ENCODE peak calls at places on chromosomes 5 and 9, in seven cellular contexts. One of them, this sample, is unnamed.

GRCh38 chr5:64869419-64869818 is 100.7 kb downstream of the CWC27 start:
- DNase-seq in astrocyte: peak
- DNase-seq in RWPE1: peak
- DNase-seq in CD4-positive, alpha-beta memory T cell: no peak
- DNase-seq in CD8-positive, alpha-beta T cell: no peak
- DNase-seq in body of pancreas: no peak
- DNase-seq in breast epithelium: no peak
- DNase-seq in this sample: no peak

GRCh38 chr5:78518365-78519197 is 130.0 kb downstream of the LHFPL2 start:
- DNase-seq in CD4-positive, alpha-beta memory T cell: no peak
- DNase-seq in body of pancreas: peak
- DNase-seq in astrocyte: peak
- DNase-seq in RWPE1: peak
- DNase-seq in breast epithelium: peak
- DNase-seq in CD8-positive, alpha-beta T cell: no peak
- DNase-seq in this sample: peak

GRCh38 chr5:132238901-132239500 is 11.3 kb upstream of the P4HA2 start:
- DNase-seq in RWPE1: no peak
- DNase-seq in body of pancreas: no peak
- DNase-seq in astrocyte: no peak
- DNase-seq in breast epithelium: peak
- DNase-seq in CD8-positive, alpha-beta T cell: no peak
- DNase-seq in CD4-positive, alpha-beta memory T cell: no peak
- DNase-seq in this sample: no peak

GRCh38 chr9:74645007-74645639 is 148.0 kb downstream of the RORB start:
- DNase-seq in CD4-positive, alpha-beta memory T cell: no peak
- DNase-seq in CD8-positive, alpha-beta T cell: no peak
- DNase-seq in RWPE1: peak
- DNase-seq in body of pancreas: no peak
- DNase-seq in astrocyte: no peak
- DNase-seq in breast epithelium: no peak
- DNase-seq in this sample: no peak

GRCh38 chr5:54930736-54931135 is 54.7 kb downstream of the ESM1 start:
- DNase-seq in CD4-positive, alpha-beta memory T cell: no peak
- DNase-seq in astrocyte: no peak
- DNase-seq in breast epithelium: no peak
- DNase-seq in RWPE1: no peak
- DNase-seq in body of pancreas: no peak
- DNase-seq in CD8-positive, alpha-beta T cell: no peak
- DNase-seq in this sample: no peak

GRCh38 chr5:107247427-107247826 is 423.3 kb downstream of the EFNA5 start:
- DNase-seq in body of pancreas: no peak
- DNase-seq in CD4-positive, alpha-beta memory T cell: no peak
- DNase-seq in astrocyte: no peak
- DNase-seq in breast epithelium: no peak
- DNase-seq in RWPE1: no peak
- DNase-seq in CD8-positive, alpha-beta T cell: no peak
- DNase-seq in this sample: no peak

GRCh38 chr5:126884269-126884819 is 107.4 kb downstream of the LMNB1 start:
- DNase-seq in CD4-positive, alpha-beta memory T cell: no peak
- DNase-seq in CD8-positive, alpha-beta T cell: no peak
- DNase-seq in astrocyte: peak
- DNase-seq in body of pancreas: no peak
- DNase-seq in breast epithelium: no peak
- DNase-seq in RWPE1: peak
- DNase-seq in this sample: no peak

GRCh38 chr5:123579410-123579809 is 67.4 kb downstream of the CSNK1G3 start:
- DNase-seq in CD4-positive, alpha-beta memory T cell: no peak
- DNase-seq in RWPE1: no peak
- DNase-seq in CD8-positive, alpha-beta T cell: no peak
- DNase-seq in astrocyte: no peak
- DNase-seq in body of pancreas: no peak
- DNase-seq in breast epithelium: no peak
- DNase-seq in this sample: no peak

GRCh38 chr5:141838326-141839014 is 39.7 kb downstream of the PCDH1 start:
- DNase-seq in CD8-positive, alpha-beta T cell: no peak
- DNase-seq in astrocyte: no peak
- DNase-seq in RWPE1: no peak
- DNase-seq in breast epithelium: no peak
- DNase-seq in body of pancreas: no peak
- DNase-seq in CD4-positive, alpha-beta memory T cell: no peak
- DNase-seq in this sample: no peak

GRCh38 chr9:91084896-91085295 is 276.8 kb downstream of the AUH start:
- DNase-seq in CD8-positive, alpha-beta T cell: no peak
- DNase-seq in body of pancreas: no peak
- DNase-seq in RWPE1: no peak
- DNase-seq in astrocyte: no peak
- DNase-seq in breast epithelium: no peak
- DNase-seq in CD4-positive, alpha-beta memory T cell: no peak
- DNase-seq in this sample: no peak

GRCh38 chr5:179606071-179606909 is 17.2 kb downstream of the HNRNPH1 start:
- DNase-seq in CD8-positive, alpha-beta T cell: no peak
- DNase-seq in RWPE1: no peak
- DNase-seq in CD4-positive, alpha-beta memory T cell: no peak
- DNase-seq in breast epithelium: no peak
- DNase-seq in body of pancreas: no peak
- DNase-seq in astrocyte: no peak
- DNase-seq in this sample: no peak

GRCh38 chr5:109921735-109922395 is 232.1 kb downstream of the MAN2A1 start:
- DNase-seq in CD8-positive, alpha-beta T cell: peak
- DNase-seq in body of pancreas: peak
- DNase-seq in astrocyte: peak
- DNase-seq in CD4-positive, alpha-beta memory T cell: peak
- DNase-seq in breast epithelium: no peak
- DNase-seq in RWPE1: no peak
- DNase-seq in this sample: peak

GRCh38 chr9:1047605-1048235 is 2.4 kb upstream of the DMRT2 start:
- DNase-seq in CD8-positive, alpha-beta T cell: no peak
- DNase-seq in body of pancreas: peak
- DNase-seq in RWPE1: no peak
- DNase-seq in breast epithelium: no peak
- DNase-seq in astrocyte: no peak
- DNase-seq in CD4-positive, alpha-beta memory T cell: peak
- DNase-seq in this sample: no peak

GRCh38 chr9:35748239-35748857 is 680 bp downstream of the GBA2 start:
- DNase-seq in CD4-positive, alpha-beta memory T cell: peak
- DNase-seq in body of pancreas: no peak
- DNase-seq in CD8-positive, alpha-beta T cell: no peak
- DNase-seq in breast epithelium: no peak
- DNase-seq in astrocyte: no peak
- DNase-seq in RWPE1: no peak
- DNase-seq in this sample: no peak

GRCh38 chr5:176133289-176133870 is 104.8 kb upstream of the SIMC1 start:
- DNase-seq in RWPE1: no peak
- DNase-seq in breast epithelium: no peak
- DNase-seq in CD8-positive, alpha-beta T cell: no peak
- DNase-seq in CD4-positive, alpha-beta memory T cell: peak
- DNase-seq in astrocyte: no peak
- DNase-seq in body of pancreas: no peak
- DNase-seq in this sample: peak

GRCh38 chr5:96297290-96297689 is 135.8 kb downstream of the PCSK1 start:
- DNase-seq in astrocyte: peak
- DNase-seq in breast epithelium: no peak
- DNase-seq in RWPE1: no peak
- DNase-seq in body of pancreas: no peak
- DNase-seq in CD4-positive, alpha-beta memory T cell: no peak
- DNase-seq in CD8-positive, alpha-beta T cell: no peak
- DNase-seq in this sample: no peak

GRCh38 chr9:126974604-126975003 is 60.0 kb downstream of the RALGPS1 start:
- DNase-seq in RWPE1: no peak
- DNase-seq in CD4-positive, alpha-beta memory T cell: no peak
- DNase-seq in body of pancreas: no peak
- DNase-seq in breast epithelium: no peak
- DNase-seq in CD8-positive, alpha-beta T cell: no peak
- DNase-seq in astrocyte: no peak
- DNase-seq in this sample: no peak

GRCh38 chr5:81232449-81233079 is 558 bp upstream of the CKMT2 start:
- DNase-seq in CD4-positive, alpha-beta memory T cell: no peak
- DNase-seq in CD8-positive, alpha-beta T cell: no peak
- DNase-seq in breast epithelium: no peak
- DNase-seq in astrocyte: no peak
- DNase-seq in RWPE1: no peak
- DNase-seq in body of pancreas: peak
- DNase-seq in this sample: peak

GRCh38 chr9:27467486-27467885 is 56.6 kb upstream of the IFNK start:
- DNase-seq in CD8-positive, alpha-beta T cell: no peak
- DNase-seq in body of pancreas: no peak
- DNase-seq in astrocyte: no peak
- DNase-seq in RWPE1: no peak
- DNase-seq in breast epithelium: no peak
- DNase-seq in CD4-positive, alpha-beta memory T cell: no peak
- DNase-seq in this sample: no peak

GRCh38 chr5:149549461-149550266 is 1.6 kb downstream of the CSNK1A1 start:
- DNase-seq in RWPE1: peak
- DNase-seq in CD4-positive, alpha-beta memory T cell: peak
- DNase-seq in astrocyte: peak
- DNase-seq in body of pancreas: peak
- DNase-seq in CD8-positive, alpha-beta T cell: no peak
- DNase-seq in breast epithelium: no peak
- DNase-seq in this sample: peak

GRCh38 chr9:91773166-91773565 is 176.9 kb downstream of the ROR2 start:
- DNase-seq in astrocyte: no peak
- DNase-seq in CD4-positive, alpha-beta memory T cell: no peak
- DNase-seq in body of pancreas: no peak
- DNase-seq in breast epithelium: no peak
- DNase-seq in CD8-positive, alpha-beta T cell: no peak
- DNase-seq in RWPE1: no peak
- DNase-seq in this sample: no peak

DNA sequence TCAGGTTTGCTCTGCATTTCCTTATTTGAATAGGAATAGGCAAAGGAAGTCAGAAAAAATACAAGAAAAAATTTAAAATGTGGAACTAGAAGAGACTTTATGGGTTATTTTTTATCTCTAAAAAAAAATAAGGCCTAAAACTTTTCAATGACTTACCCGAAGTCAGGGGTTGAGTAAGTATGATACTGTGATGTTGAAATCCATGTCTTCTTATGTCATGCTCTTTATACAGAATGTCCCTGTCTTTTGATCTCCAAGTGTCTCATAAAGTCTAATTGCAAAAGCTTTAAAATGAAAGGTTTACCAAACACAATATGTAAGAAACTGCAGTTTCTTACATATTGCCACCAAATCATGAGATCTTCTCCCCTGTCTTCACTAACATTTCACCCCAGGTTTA is 148.2 kb upstream of the PIK3R1 start:
- DNase-seq in body of pancreas: no peak
- DNase-seq in CD8-positive, alpha-beta T cell: no peak
- DNase-seq in astrocyte: no peak
- DNase-seq in CD4-positive, alpha-beta memory T cell: no peak
- DNase-seq in breast epithelium: no peak
- DNase-seq in RWPE1: no peak
- DNase-seq in this sample: no peak
- H3K27ac ChIP-seq in body of pancreas: no peak
- H3K27ac ChIP-seq in CD8-positive, alpha-beta T cell: no peak
- H3K27ac ChIP-seq in astrocyte: no peak
- H3K27ac ChIP-seq in CD4-positive, alpha-beta memory T cell: no peak
- H3K27ac ChIP-seq in breast epithelium: peak
- H3K27ac ChIP-seq in RWPE1: no peak
- H3K27ac ChIP-seq in this sample: peak

DNA sequence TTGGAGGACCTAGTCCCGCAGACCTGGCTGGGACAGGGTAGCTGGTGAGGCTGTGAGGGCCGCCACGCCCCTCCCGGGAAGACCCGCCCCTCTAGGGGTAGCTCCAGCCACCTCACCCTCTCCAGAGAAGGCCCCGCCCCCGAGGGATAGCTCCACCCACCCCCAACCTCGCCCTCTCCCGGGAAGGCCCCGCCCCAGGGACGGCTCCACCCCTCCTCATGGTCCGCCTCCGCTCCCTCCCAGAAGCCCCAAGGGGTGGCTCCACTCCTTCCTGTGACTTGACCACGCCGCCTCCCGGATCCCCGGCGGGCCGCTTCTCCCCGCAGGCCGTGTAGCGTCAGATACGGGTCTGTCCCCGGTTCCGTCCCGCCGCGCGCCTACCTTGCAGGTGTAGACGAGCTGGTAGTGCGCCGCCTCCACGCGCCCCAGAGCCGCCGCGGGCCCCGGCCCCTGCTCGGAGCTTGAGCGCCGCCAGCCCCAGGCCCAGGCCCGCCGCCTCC is 388 bp downstream of the DNLZ start:
- DNase-seq in CD4-positive, alpha-beta memory T cell: peak
- DNase-seq in astrocyte: peak
- DNase-seq in body of pancreas: peak
- DNase-seq in breast epithelium: peak
- DNase-seq in RWPE1: peak
- DNase-seq in CD8-positive, alpha-beta T cell: peak
- DNase-seq in this sample: peak
- H3K27ac ChIP-seq in CD4-positive, alpha-beta memory T cell: peak
- H3K27ac ChIP-seq in astrocyte: peak
- H3K27ac ChIP-seq in body of pancreas: peak
- H3K27ac ChIP-seq in breast epithelium: peak
- H3K27ac ChIP-seq in RWPE1: peak
- H3K27ac ChIP-seq in CD8-positive, alpha-beta T cell: peak
- H3K27ac ChIP-seq in this sample: peak

GRCh38 chr9:7178729-7179128 is 421.0 kb downstream of the KDM4C start:
- DNase-seq in breast epithelium: no peak
- DNase-seq in astrocyte: no peak
- DNase-seq in CD8-positive, alpha-beta T cell: no peak
- DNase-seq in body of pancreas: no peak
- DNase-seq in RWPE1: no peak
- DNase-seq in CD4-positive, alpha-beta memory T cell: no peak
- DNase-seq in this sample: no peak
- H3K27ac ChIP-seq in breast epithelium: no peak
- H3K27ac ChIP-seq in astrocyte: no peak
- H3K27ac ChIP-seq in CD8-positive, alpha-beta T cell: no peak
- H3K27ac ChIP-seq in body of pancreas: no peak
- H3K27ac ChIP-seq in RWPE1: no peak
- H3K27ac ChIP-seq in CD4-positive, alpha-beta memory T cell: no peak
- H3K27ac ChIP-seq in this sample: no peak

GRCh38 chr5:150946351-150946905 is 41.6 kb upstream of the ZNF300 start:
- DNase-seq in body of pancreas: peak
- DNase-seq in breast epithelium: peak
- DNase-seq in CD8-positive, alpha-beta T cell: no peak
- DNase-seq in astrocyte: peak
- DNase-seq in RWPE1: no peak
- DNase-seq in CD4-positive, alpha-beta memory T cell: no peak
- DNase-seq in this sample: peak

GRCh38 chr5:150948539-150948938 is 43.8 kb upstream of the ZNF300 start:
- DNase-seq in CD4-positive, alpha-beta memory T cell: no peak
- DNase-seq in RWPE1: no peak
- DNase-seq in astrocyte: no peak
- DNase-seq in body of pancreas: no peak
- DNase-seq in breast epithelium: no peak
- DNase-seq in CD8-positive, alpha-beta T cell: no peak
- DNase-seq in this sample: no peak

GRCh38 chr5:150945501-150945900 is 40.7 kb upstream of the ZNF300 start:
- DNase-seq in CD4-positive, alpha-beta memory T cell: no peak
- DNase-seq in body of pancreas: no peak
- DNase-seq in RWPE1: no peak
- DNase-seq in CD8-positive, alpha-beta T cell: no peak
- DNase-seq in breast epithelium: no peak
- DNase-seq in astrocyte: peak
- DNase-seq in this sample: no peak

DNA sequence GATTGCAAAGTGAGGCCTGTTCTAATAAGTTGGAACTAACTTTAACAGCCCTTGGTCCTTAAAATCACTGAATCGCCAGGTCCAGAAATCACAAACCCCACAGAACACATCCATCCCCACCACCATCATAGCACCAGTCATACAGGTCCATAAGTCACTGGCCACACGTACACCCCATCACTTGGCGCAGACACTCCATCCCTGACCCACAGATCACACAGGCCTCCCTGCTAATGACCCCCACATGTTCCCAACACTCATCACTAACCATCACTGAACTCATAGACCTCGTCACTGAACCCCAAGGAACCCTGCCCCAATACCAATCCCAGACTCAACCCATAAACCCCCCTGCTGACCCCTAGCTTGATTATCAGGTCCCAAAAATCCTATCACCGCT is 41.2 kb upstream of the ZNF300 start:
- DNase-seq in astrocyte: no peak
- DNase-seq in breast epithelium: no peak
- DNase-seq in RWPE1: no peak
- DNase-seq in body of pancreas: no peak
- DNase-seq in CD8-positive, alpha-beta T cell: no peak
- DNase-seq in CD4-positive, alpha-beta memory T cell: no peak
- DNase-seq in this sample: no peak
- H3K27ac ChIP-seq in astrocyte: peak
- H3K27ac ChIP-seq in breast epithelium: peak
- H3K27ac ChIP-seq in RWPE1: no peak
- H3K27ac ChIP-seq in body of pancreas: peak
- H3K27ac ChIP-seq in CD8-positive, alpha-beta T cell: no peak
- H3K27ac ChIP-seq in CD4-positive, alpha-beta memory T cell: no peak
- H3K27ac ChIP-seq in this sample: peak

This sample was measured in thyroid gland.